ENCODE peak calls at places on chromosomes 5 and 9, in five cellular contexts. I is aorta, N is gastrocnemius medialis, X is stomach, G is fibroblast of lung. E is an unnamed sample.

GRCh38 chr9:114690308-114690707 is 8.3 kb upstream of the TEX48 start:
- DNase-seq in N (no peak), G (no peak), I (no peak), X (no peak), E (no peak)

GRCh38 chr5:123444016-123444415 is 20.8 kb upstream of the CEP120 start:
- DNase-seq in X (no peak), I (no peak), N (no peak), G (no peak), E (no peak)

GRCh38 chr5:91403404-91403803 is 20.3 kb upstream of the ARRDC3 start:
- DNase-seq in N (no peak), G (peak; percentile 91), X (no peak), I (no peak), E (no peak)

GRCh38 chr9:91720746-91721705 is 229.0 kb downstream of the ROR2 start:
- DNase-seq in I (no peak), G (no peak), N (no peak), X (no peak), E (no peak)

GRCh38 chr9:92325269-92325990 is at the start of the genes CENPP and NOL8:
- DNase-seq in X (peak; percentile 82), G (peak; percentile 93), I (peak; percentile 92), N (peak; percentile 85), E (peak; percentile 77)

GRCh38 chr9:113514061-113514460 is 50.5 kb downstream of the RGS3 start:
- DNase-seq in N (no peak), G (no peak), X (no peak), I (no peak), E (no peak)

GRCh38 chr9:18260527-18260926 is 213.4 kb upstream of the ADAMTSL1 start:
- DNase-seq in I (no peak), N (no peak), G (peak; percentile 23), X (no peak), E (no peak)

GRCh38 chr5:149387081-149387611 is 8.1 kb upstream of the IL17B start:
- DNase-seq in G (peak; percentile 79), I (no peak), X (no peak), N (no peak), E (no peak)

GRCh38 chr9:133420392-133420827 is 1.8 kb upstream of the ADAMTS13 start:
- DNase-seq in G (no peak), N (no peak), I (no peak), X (no peak), E (no peak)

GRCh38 chr9:95105519-95106287 is 211.8 kb downstream of the FANCC start:
- DNase-seq in N (no peak), I (no peak), X (no peak), G (no peak), E (no peak)

GRCh38 chr5:38809388-38810359 is 36.1 kb upstream of the OSMR start:
- DNase-seq in X (peak; percentile 85), N (peak; percentile 72), G (peak; percentile 97), I (peak; percentile 85), E (no peak)

GRCh38 chr9:116689117-116689516 is 2.0 kb downstream of the TRIM32 start:
- DNase-seq in I (no peak), X (no peak), N (no peak), G (no peak), E (no peak)

GRCh38 chr9:116687074-116687761 is at the start of gene TRIM32:
- DNase-seq in N (peak; percentile 92), X (peak; percentile 93), I (peak; percentile 94), G (peak; percentile 85), E (peak; percentile 85)

GRCh38 chr9:116687762-116688160 is 656 bp downstream of the TRIM32 start:
- DNase-seq in G (no peak), I (no peak), X (no peak), N (no peak), E (no peak)

GRCh38 chr9:116686135-116686534 is 970 bp upstream of the TRIM32 start:
- DNase-seq in I (no peak), G (no peak), N (no peak), X (no peak), E (no peak)

GRCh38 chr9:116686693-116687073 is 422 bp upstream of the TRIM32 start:
- DNase-seq in N (no peak), G (no peak), X (no peak), I (no peak), E (no peak)
- H3K27ac ChIP-seq in N (peak overlapping the region; percentile 78), G (peak overlapping the region; percentile 24), X (peak overlapping the region; percentile 85), I (no peak overlapping the region), E (peak overlapping the region; percentile 59)

GRCh38 chr5:176530983-176531901 is 6.0 kb downstream of the RNF44 start:
- DNase-seq in N (no peak), I (no peak), X (no peak), G (peak; percentile 51), E (no peak)
- H3K27ac ChIP-seq in N (no peak overlapping the region), I (no peak overlapping the region), X (no peak overlapping the region), G (no peak overlapping the region), E (peak overlapping the region; percentile 52)

DNA sequence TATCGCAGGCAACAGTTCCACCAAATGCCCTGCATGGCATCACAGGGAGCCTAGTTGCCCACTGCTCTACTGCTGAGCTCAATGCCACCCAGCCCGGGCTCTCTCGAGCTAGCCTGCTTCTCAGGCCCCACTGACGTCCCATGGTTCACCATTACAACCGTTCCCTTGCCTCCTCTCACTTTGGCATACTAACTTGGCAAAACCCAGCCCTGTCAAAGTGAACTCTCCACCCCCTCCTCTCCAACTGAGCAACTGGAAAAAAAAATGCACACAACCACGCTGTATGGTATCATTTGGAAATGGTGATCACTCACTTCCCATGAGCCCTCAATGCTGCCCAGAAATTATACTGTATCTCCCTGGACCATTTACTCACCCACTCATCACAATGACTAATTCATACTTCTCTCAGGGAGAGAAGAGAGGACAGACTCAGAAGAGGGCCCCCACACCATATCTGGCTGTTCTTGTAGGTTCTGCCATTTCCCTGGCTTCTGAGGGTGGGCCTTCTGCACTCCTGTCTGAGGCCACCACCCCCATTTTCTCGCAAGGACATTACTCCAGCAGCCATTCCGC is 51.4 kb upstream of the RARS1 start:
- DNase-seq in I (no peak), G (no peak), X (no peak), N (no peak), E (no peak)
- H3K27ac ChIP-seq in I (no peak overlapping the region), G (no peak overlapping the region), X (no peak overlapping the region), N (no peak overlapping the region), E (no peak overlapping the region)

DNA sequence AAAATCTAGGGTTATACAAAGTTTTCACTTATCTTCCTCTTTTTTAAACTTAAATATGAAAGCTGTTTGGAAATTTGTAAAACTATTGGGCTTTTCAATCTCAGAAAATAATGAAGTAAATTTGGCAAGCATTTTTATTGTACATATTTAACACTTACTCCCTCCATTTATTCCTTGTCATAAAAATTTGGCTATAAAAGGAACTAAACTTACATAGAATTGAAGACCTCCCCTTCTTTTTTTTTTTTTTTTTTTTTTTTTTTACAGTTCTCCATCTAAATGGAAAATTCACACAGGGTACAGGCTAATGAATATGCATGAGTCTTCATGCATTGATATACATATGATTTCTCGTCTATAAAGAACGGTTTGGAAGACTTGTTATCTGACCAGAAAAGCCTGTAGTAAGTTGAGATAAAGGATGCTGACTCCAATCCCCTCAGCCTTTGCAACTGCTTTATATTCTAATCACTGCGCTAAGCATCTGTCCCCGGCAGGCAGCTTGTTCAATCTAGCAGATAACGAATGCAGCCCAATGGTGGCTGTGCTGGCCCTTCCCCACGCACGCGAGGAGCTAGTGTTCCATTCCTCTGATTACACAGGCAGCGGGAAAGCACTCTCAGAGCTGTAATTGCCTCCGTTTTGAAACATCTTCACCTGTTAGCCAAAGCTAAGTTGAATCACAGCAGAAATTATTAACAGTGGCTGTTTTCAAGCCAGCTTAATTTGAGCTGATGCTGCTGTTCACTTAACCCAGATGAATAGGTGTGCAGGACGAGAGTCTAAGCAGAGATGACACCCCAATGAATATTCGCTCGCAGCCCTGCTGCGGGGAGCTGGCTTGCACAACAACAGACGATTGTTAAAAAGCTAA is 453.8 kb upstream of the ZNF608 start:
- DNase-seq in X (peak; percentile 29), N (no peak), G (peak; percentile 15), I (no peak), E (no peak)
- H3K27ac ChIP-seq in X (no peak overlapping the region), N (no peak overlapping the region), G (no peak overlapping the region), I (no peak overlapping the region), E (no peak overlapping the region)

GRCh38 chr9:8533681-8534080 is 734.1 kb upstream of the DMAC1 start:
- DNase-seq in N (no peak), G (no peak), I (no peak), X (no peak), E (no peak)
- H3K27ac ChIP-seq in N (no peak overlapping the region), G (no peak overlapping the region), I (no peak overlapping the region), X (no peak overlapping the region), E (no peak overlapping the region)

GRCh38 chr9:106716820-106717219 is 146.1 kb upstream of the ZNF462 start:
- DNase-seq in X (no peak), N (no peak), I (no peak), G (no peak), E (no peak)

GRCh38 chr9:106713206-106713605 is 149.8 kb upstream of the ZNF462 start:
- DNase-seq in X (no peak), G (no peak), N (no peak), I (no peak), E (no peak)

GRCh38 chr9:106717686-106718085 is 145.3 kb upstream of the ZNF462 start:
- DNase-seq in I (no peak), G (peak; percentile 84), N (no peak), X (no peak), E (no peak)

GRCh38 chr9:106722051-106722753 is 140.8 kb upstream of the ZNF462 start:
- DNase-seq in X (no peak), G (no peak), N (no peak), I (no peak), E (no peak)

GRCh38 chr9:106718996-106719395 is 144.0 kb upstream of the ZNF462 start:
- DNase-seq in I (no peak), X (no peak), G (peak; percentile 56), N (no peak), E (no peak)
- H3K27ac ChIP-seq in I (no peak overlapping the region), X (no peak overlapping the region), G (peak overlapping the region; percentile 15), N (no peak overlapping the region), E (no peak overlapping the region)

DNA sequence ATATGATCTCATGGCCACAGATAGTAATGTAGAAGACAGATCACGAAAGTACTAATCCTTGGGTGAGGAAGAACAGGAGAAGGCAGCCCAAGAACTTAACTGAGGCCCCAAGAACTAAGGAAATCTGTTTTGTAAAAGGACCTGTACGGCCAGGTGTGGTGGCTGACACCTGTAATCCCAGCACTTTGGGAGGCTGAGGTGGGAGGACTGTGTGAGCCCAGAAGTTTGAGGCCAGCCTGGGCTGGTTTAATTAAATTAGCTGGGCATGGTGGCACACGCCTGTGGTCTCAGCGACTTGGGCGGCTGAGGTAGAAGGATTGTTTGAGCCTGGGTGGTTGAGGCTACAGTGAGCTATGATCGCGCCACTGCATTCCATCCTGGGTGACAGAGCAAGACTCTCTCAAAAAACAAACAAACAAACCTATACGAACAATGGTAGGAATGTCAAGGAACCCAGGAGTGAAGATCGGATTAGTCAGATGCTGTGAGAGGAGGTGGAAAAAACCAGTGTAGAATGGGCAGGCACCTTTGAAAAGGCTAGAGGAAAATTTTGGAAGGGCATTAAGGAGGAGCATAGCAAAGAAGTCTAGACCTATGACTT is 283.8 kb upstream of the DMRT1 start:
- DNase-seq in X (no peak), G (no peak), I (no peak), N (no peak), E (no peak)
- H3K27ac ChIP-seq in X (no peak overlapping the region), G (no peak overlapping the region), I (no peak overlapping the region), N (no peak overlapping the region), E (no peak overlapping the region)